ENCODE peak calls at places on chromosomes 4 and X, in seven cellular contexts. B, J, S, Z, M, F and K are unnamed samples.
A peak's percentile ranks its signal among the peaks of the same experiment; 100 is the strongest.

GRCh38 chrX:118350715-118351114 is 4.8 kb downstream of the WDR44 start:
- DNase-seq in B (no peak), J (no peak), S (no peak), Z (no peak), M (no peak), F (no peak), K (no peak)

GRCh38 chrX:15680401-15680800 is 15.8 kb upstream of the CLTRN start:
- DNase-seq in B (no peak), J (no peak), S (peak; percentile 11), Z (peak; percentile 21), M (no peak), F (no peak), K (no peak)

GRCh38 chr4:3270141-3270611 is 21.2 kb downstream of the MSANTD1 start:
- DNase-seq in B (no peak), J (no peak), S (no peak), Z (no peak), M (no peak), F (peak; percentile 39), K (no peak)

GRCh38 chrX:67725471-67725870 is 181.7 kb downstream of the AR start:
- DNase-seq in B (no peak), J (no peak), S (no peak), Z (peak; percentile 53), M (no peak), F (no peak), K (no peak)

GRCh38 chr4:86664959-86665358 is 70.8 kb downstream of the PTPN13 start:
- DNase-seq in B (no peak), J (peak; percentile 42), S (peak; percentile 74), Z (peak; percentile 80), M (peak; percentile 27), F (no peak), K (no peak)

GRCh38 chr4:153161599-153161971 is 42.7 kb upstream of the TRIM2 start:
- DNase-seq in B (no peak), J (no peak), S (no peak), Z (peak; percentile 41), M (no peak), F (no peak), K (no peak)

GRCh38 chrX:150329888-150330287 is 33.2 kb upstream of the MAMLD1 start:
- DNase-seq in B (no peak), J (no peak), S (no peak), Z (no peak), M (no peak), F (no peak), K (no peak)

GRCh38 chrX:17859609-17860178 is 1.4 kb downstream of the RAI2 start:
- DNase-seq in B (no peak), J (no peak), S (no peak), Z (no peak), M (peak; percentile 11), F (peak; percentile 55), K (no peak)

GRCh38 chr4:6938237-6938636 is 28.6 kb downstream of the TBC1D14 start:
- DNase-seq in B (peak; percentile 32), J (no peak), S (no peak), Z (no peak), M (no peak), F (peak; percentile 70), K (no peak)

GRCh38 chr4:61070269-61070668 is 129.9 kb upstream of the ADGRL3 start:
- DNase-seq in B (no peak), J (no peak), S (no peak), Z (no peak), M (no peak), F (no peak), K (no peak)

DNA sequence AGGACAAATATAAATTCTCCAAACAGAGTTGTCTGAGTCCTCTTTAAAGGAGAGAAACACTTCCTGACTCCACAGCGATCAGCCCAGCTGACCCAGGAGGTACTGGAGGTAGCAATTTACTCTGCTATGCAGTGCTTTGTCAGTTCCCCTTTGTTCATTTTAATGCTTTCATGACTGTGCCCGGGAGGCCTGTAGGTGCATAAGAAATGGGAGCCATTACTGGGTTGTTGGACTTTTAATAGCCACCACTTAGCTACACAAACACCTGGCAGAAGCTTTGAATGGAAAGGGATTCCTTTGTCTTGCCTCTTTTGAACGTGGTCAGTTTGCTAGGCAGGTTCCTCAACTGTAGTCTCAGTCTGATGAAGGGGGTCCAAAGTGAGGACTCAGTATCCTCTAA is 59.0 kb upstream of the AFF2 start:
- DNase-seq in B (no peak), J (no peak), S (no peak), Z (no peak), M (peak; percentile 71), F (no peak), K (no peak)
- H3K4me3 ChIP-seq in B (no peak overlapping the region), J (no peak overlapping the region), S (no peak overlapping the region), Z (no peak overlapping the region), M (peak overlapping the region; percentile 22), F (no peak overlapping the region), K (no peak overlapping the region)

GRCh38 chr4:102358128-102358527 is 12.8 kb upstream of the SLC39A8 start:
- DNase-seq in B (no peak), J (no peak), S (no peak), Z (no peak), M (no peak), F (no peak), K (no peak)
- H3K4me3 ChIP-seq in B (no peak overlapping the region), J (no peak overlapping the region), S (no peak overlapping the region), Z (no peak overlapping the region), M (no peak overlapping the region), F (no peak overlapping the region), K (no peak overlapping the region)

DNA sequence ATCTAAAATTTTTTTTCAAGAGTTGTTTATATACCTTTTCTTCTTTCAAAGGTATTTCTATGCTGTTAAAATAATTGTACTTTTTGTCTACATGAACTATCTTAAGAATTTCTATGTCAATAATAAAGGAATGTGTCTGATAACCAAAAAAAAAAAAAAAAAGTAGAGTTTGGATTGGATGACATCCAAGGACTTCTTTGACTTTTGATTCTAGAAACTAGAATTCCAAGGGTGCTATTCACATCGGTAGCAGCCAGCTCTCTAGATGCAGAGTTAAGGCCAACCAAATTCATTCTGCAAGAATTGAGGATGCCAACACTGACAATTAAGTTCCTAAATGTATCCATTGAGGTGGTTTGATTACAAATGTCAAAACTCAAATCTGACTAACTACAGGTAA is 42.0 kb upstream of the PRKG2 start:
- DNase-seq in B (no peak), J (no peak), S (peak; percentile 60), Z (peak; percentile 56), M (no peak), F (no peak), K (no peak)
- H3K4me3 ChIP-seq in B (no peak overlapping the region), J (no peak overlapping the region), S (no peak overlapping the region), Z (no peak overlapping the region), M (no peak overlapping the region), F (no peak overlapping the region), K (no peak overlapping the region)

GRCh38 chrX:130167040-130167439 is 1.4 kb upstream of the AIFM1 start:
- DNase-seq in B (no peak), J (no peak), S (no peak), Z (no peak), M (no peak), F (no peak), K (no peak)
- H3K4me3 ChIP-seq in B (no peak overlapping the region), J (peak overlapping the region; percentile 75), S (peak overlapping the region; percentile 78), Z (peak overlapping the region; percentile 98), M (peak overlapping the region; percentile 84), F (no peak overlapping the region), K (peak overlapping the region; percentile 79)